ENCODE peak calls at places on chromosomes 3 and 15, in four cellular contexts. M, X, L and D are unnamed samples.

GRCh38 chr3:156723182-156723619 is 48.8 kb downstream of the TIPARP start:
- DNase-seq in M (no peak), X (no peak), L (no peak), D (no peak)

GRCh38 chr15:71469393-71469792 is 341.0 kb upstream of the NR2E3 start:
- DNase-seq in M (no peak), X (no peak), L (no peak), D (no peak)

GRCh38 chr15:35857812-35858211 is 311.8 kb upstream of the DPH6 start:
- DNase-seq in M (no peak), X (no peak), L (no peak), D (no peak)

GRCh38 chr15:27743078-27743477 is 356.0 kb downstream of the OCA2 start:
- DNase-seq in M (no peak), X (no peak), L (no peak), D (no peak)

GRCh38 chr3:63979093-63979492 is 44.2 kb downstream of the PSMD6 start:
- DNase-seq in M (no peak), X (no peak), L (no peak), D (no peak)

GRCh38 chr3:170499562-170500156 is 81.0 kb downstream of the CLDN11 start:
- DNase-seq in M (no peak), X (peak), L (no peak), D (peak)

GRCh38 chr15:52709172-52709979 is 30.2 kb upstream of the ATOSA start:
- DNase-seq in M (no peak), X (no peak), L (no peak), D (no peak)

GRCh38 chr15:87777054-87777498 is 479.5 kb downstream of the NTRK3 start:
- DNase-seq in M (no peak), X (no peak), L (no peak), D (no peak)

GRCh38 chr15:78732634-78733033 is 78.6 kb downstream of the ADAMTS7 start:
- DNase-seq in M (no peak), X (no peak), L (no peak), D (no peak)

GRCh38 chr3:188358787-188359493 is 205.0 kb downstream of the LPP start:
- DNase-seq in M (no peak), X (no peak), L (no peak), D (no peak)

GRCh38 chr15:35308802-35309201 is 223.7 kb upstream of the NANOGP8 start:
- DNase-seq in M (no peak), X (no peak), L (no peak), D (no peak)

GRCh38 chr3:155495387-155495786 is 201.9 kb upstream of the STRIT1 start:
- DNase-seq in M (no peak), X (no peak), L (no peak), D (no peak)

GRCh38 chr15:37056894-37057205 is 43.5 kb downstream of the MEIS2 start:
- DNase-seq in M (no peak), X (no peak), L (no peak), D (no peak)

GRCh38 chr3:197030379-197031314 is 1.0 kb upstream of the MELTF start:
- DNase-seq in M (no peak), X (peak), L (no peak), D (no peak)

DNA sequence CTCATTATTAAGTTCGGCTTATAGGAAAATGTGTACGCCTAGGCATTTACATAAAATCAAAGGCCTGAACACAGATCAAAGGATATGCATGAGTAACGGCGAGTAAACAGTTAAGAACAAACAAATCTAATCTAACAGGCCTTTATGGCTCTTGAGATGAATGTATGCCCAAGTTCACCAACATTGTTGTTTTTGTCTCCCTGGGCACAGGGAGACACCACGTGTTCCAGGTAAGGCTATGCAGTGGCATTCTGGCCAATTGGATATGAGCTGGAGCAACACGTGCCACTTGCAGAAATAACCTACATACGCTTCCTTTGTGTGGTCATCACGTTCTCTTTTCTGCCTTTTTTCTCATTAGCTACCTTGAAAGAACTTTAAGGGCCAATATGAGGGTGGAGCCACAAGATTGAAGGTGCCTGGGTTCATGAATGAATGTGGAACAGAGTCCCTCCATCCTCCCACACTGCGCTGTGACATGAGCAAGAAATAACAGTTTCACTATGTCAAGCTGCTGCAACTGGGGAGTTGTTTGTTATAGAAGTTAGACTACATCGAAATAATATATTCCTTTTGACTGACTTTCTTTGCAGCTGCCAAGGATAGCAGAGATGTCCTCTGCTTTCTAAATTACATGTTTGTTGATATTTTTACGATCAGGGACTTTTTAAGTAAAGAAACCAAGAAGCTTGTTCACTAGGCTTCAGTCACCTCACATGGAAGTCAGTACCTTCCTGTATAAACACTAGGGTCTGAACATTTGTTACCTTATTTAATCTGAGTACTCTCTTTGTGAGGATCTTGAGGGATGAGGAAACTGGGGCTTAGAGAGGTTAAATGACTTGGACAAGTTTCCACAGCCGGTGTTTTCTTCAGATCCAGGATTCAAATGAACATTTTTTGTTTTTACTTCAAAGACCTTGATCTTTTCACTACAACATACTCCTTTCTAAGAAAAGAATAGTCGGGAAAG is 427.5 kb upstream of the TBL1XR1 start:
- DNase-seq in M (no peak), X (no peak), L (no peak), D (no peak)
- TF ChIP-seq SPI1 in M (no peak), X (no peak), L (no peak), D (no peak)

GRCh38 chr15:76991741-76992645 is 2.9 kb upstream of the PSTPIP1 start:
- DNase-seq in M (peak), X (no peak), L (no peak), D (no peak)
- TF ChIP-seq POLR2AphosphoS5 in M (no peak), X (no peak), L (no peak), D (no peak)

DNA sequence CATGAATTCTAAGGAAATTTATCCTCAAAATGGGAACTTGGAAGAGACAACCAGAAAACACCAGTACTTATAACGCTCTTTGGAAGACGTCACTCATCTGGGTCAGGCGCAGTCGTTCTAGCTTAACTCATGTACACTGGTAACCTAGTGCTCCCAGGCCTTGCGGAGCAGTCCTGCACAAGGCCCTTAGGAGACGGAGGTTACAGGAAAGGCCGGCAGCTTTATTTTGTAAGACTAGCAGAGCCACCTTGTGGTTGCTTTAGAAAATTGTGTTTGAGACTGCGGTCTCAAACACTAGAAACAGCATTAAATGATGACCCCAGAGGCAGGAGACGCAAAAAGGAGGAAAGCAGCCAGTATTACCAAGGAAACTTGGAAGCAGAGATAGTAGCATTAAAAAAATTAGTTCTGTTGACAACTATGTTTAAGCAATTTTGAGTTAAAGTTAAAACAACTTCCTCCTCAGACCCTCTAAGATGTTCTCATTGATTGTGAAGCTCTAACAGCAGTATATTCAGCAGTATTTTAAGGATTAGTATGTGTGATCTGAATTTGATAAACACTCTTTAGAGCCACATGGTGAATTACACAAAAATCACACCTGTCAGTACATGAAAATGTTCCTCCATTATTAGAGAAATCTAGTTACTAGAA is 141.9 kb upstream of the C2CD4B start:
- DNase-seq in M (no peak), X (peak), L (no peak), D (peak)
- TF ChIP-seq SPI1 in M (no peak), X (no peak), L (no peak), D (no peak)

GRCh38 chr3:192223815-192224214 is 503.5 kb downstream of the FGF12 start:
- DNase-seq in M (no peak), X (no peak), L (no peak), D (no peak)
- TF ChIP-seq POLR2AphosphoS5 in M (no peak), X (no peak), L (no peak), D (no peak)

DNA sequence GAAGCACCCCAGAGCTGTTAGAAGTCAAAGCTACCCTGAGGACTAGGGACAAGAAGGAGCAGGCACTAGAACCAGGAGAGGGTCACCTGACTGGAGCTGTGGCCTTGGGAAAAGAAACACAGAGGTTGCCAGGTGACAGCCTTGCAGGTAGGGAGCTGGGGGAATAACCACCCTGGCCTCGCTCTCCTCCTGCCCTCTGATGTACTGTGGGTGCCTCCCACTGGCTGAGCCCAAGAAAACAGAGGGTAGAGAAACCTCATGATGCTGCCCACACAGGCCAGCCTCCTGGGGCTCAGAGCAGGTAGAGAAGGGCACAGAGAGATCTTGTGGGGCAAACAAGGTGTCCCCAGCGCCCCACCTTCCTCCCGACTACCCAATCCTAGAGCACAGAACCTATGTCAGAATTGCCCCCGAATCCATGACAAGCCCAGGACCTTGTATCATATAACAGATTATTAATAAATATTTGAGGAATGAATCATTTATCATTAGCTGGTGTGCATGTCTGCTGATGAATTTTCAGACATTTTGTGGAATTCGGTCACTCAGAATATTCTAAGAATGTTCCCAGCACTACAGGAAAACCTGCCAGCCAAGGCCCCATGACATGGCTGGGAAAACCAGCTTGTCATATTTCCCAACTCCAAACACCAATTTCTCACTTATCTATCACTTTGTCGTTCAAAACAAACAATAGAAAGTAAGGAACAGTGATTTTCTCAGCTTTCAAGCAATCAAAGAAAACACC is 59.8 kb upstream of the MEX3B start:
- DNase-seq in M (no peak), X (no peak), L (no peak), D (no peak)
- TF ChIP-seq SPI1 in M (no peak), X (no peak), L (no peak), D (no peak)